ENCODE peak calls at places on chromosomes 11 and 22, in four cellular contexts. One of them, this sample, is unnamed.

GRCh38 chr22:40347300-40347699 is 1.0 kb downstream of the ADSL start:
- DNase-seq in GM20000: no peak
- DNase-seq in neural crest cell: no peak
- DNase-seq in heart right ventricle: no peak
- DNase-seq in this sample: no peak

GRCh38 chr11:3836903-3837302 is 3.9 kb downstream of the RHOG start:
- DNase-seq in heart right ventricle: peak
- DNase-seq in GM20000: peak
- DNase-seq in neural crest cell: no peak
- DNase-seq in this sample: no peak

GRCh38 chr11:78654071-78654470 is 79.4 kb upstream of the NARS2 start:
- DNase-seq in neural crest cell: no peak
- DNase-seq in GM20000: no peak
- DNase-seq in heart right ventricle: no peak
- DNase-seq in this sample: no peak

GRCh38 chr22:45962756-45963155 is 14.2 kb downstream of the WNT7B start:
- DNase-seq in GM20000: no peak
- DNase-seq in heart right ventricle: no peak
- DNase-seq in neural crest cell: no peak
- DNase-seq in this sample: no peak

GRCh38 chr11:64130618-64131017 is 35.3 kb downstream of the MACROD1 start:
- DNase-seq in heart right ventricle: no peak
- DNase-seq in neural crest cell: no peak
- DNase-seq in GM20000: no peak
- DNase-seq in this sample: no peak

GRCh38 chr11:22828373-22828772 is 1.2 kb downstream of the SVIP start:
- DNase-seq in GM20000: no peak
- DNase-seq in heart right ventricle: no peak
- DNase-seq in neural crest cell: no peak
- DNase-seq in this sample: no peak

GRCh38 chr11:113477321-113477720 is 2.1 kb upstream of the DRD2 start:
- DNase-seq in neural crest cell: no peak
- DNase-seq in GM20000: no peak
- DNase-seq in heart right ventricle: no peak
- DNase-seq in this sample: no peak

GRCh38 chr11:22521226-22521625 is 104.4 kb downstream of the FANCF start:
- DNase-seq in GM20000: no peak
- DNase-seq in neural crest cell: no peak
- DNase-seq in heart right ventricle: no peak
- DNase-seq in this sample: no peak

GRCh38 chr22:49954991-49955580 is 5.5 kb upstream of the PIM3 start:
- DNase-seq in heart right ventricle: no peak
- DNase-seq in neural crest cell: no peak
- DNase-seq in GM20000: no peak
- DNase-seq in this sample: no peak

GRCh38 chr22:50563410-50564160 is 866 bp upstream of the SYCE3 start:
- DNase-seq in heart right ventricle: no peak
- DNase-seq in GM20000: no peak
- DNase-seq in neural crest cell: no peak
- DNase-seq in this sample: no peak

GRCh38 chr11:109859325-109859724 is 233.9 kb upstream of the ZC3H12C start:
- DNase-seq in heart right ventricle: no peak
- DNase-seq in GM20000: no peak
- DNase-seq in neural crest cell: no peak
- DNase-seq in this sample: no peak

GRCh38 chr11:82980292-82980691 is 78.8 kb downstream of the DDIAS start:
- DNase-seq in heart right ventricle: no peak
- DNase-seq in neural crest cell: no peak
- DNase-seq in GM20000: no peak
- DNase-seq in this sample: no peak

GRCh38 chr11:125082611-125083311 is 19.7 kb downstream of the SLC37A2 start:
- DNase-seq in neural crest cell: no peak
- DNase-seq in heart right ventricle: no peak
- DNase-seq in GM20000: no peak
- DNase-seq in this sample: no peak

GRCh38 chr22:19446603-19447387 is 716 bp downstream of the C22orf39 start:
- DNase-seq in heart right ventricle: no peak
- DNase-seq in GM20000: no peak
- DNase-seq in neural crest cell: peak
- DNase-seq in this sample: no peak

GRCh38 chr22:31893460-31893859 is 50.9 kb upstream of the YWHAH start:
- DNase-seq in heart right ventricle: no peak
- DNase-seq in neural crest cell: peak
- DNase-seq in GM20000: no peak
- DNase-seq in this sample: peak

GRCh38 chr22:24424001-24424900 is 3.1 kb upstream of the ADORA2A start:
- DNase-seq in heart right ventricle: no peak
- DNase-seq in neural crest cell: no peak
- DNase-seq in GM20000: no peak
- DNase-seq in this sample: no peak

GRCh38 chr11:58027341-58027740 is 3.4 kb upstream of the OR6Q1 start:
- DNase-seq in GM20000: no peak
- DNase-seq in heart right ventricle: no peak
- DNase-seq in neural crest cell: no peak
- DNase-seq in this sample: no peak

GRCh38 chr11:2138075-2138435 is 1.1 kb downstream of the IGF2 start:
- DNase-seq in GM20000: no peak
- DNase-seq in heart right ventricle: no peak
- DNase-seq in neural crest cell: no peak
- DNase-seq in this sample: no peak

GRCh38 chr11:75174781-75175370 is 24.0 kb downstream of the SLCO2B1 start:
- DNase-seq in GM20000: no peak
- DNase-seq in heart right ventricle: no peak
- DNase-seq in neural crest cell: no peak
- DNase-seq in this sample: peak

GRCh38 chr11:78022397-78023396 is at the start of gene KCTD14:
- DNase-seq in heart right ventricle: peak
- DNase-seq in GM20000: no peak
- DNase-seq in neural crest cell: peak
- DNase-seq in this sample: no peak

GRCh38 chr22:42560781-42561180 is 7.0 kb downstream of the SERHL2 start:
- DNase-seq in GM20000: no peak
- DNase-seq in neural crest cell: no peak
- DNase-seq in heart right ventricle: no peak
- DNase-seq in this sample: no peak

GRCh38 chr22:28027453-28028448 is 108.7 kb upstream of the PITPNB start:
- DNase-seq in neural crest cell: no peak
- DNase-seq in GM20000: no peak
- DNase-seq in heart right ventricle: no peak
- DNase-seq in this sample: no peak

GRCh38 chr22:45638197-45638596 is 33.4 kb upstream of the ATXN10 start:
- DNase-seq in neural crest cell: no peak
- DNase-seq in GM20000: no peak
- DNase-seq in heart right ventricle: no peak
- DNase-seq in this sample: no peak

GRCh38 chr11:32510039-32510438 is 73.6 kb upstream of the EIF3M start:
- DNase-seq in heart right ventricle: no peak
- DNase-seq in neural crest cell: no peak
- DNase-seq in GM20000: no peak
- DNase-seq in this sample: no peak

GRCh38 chr11:66126808-66127555 is 56.9 kb downstream of the PACS1 start:
- DNase-seq in neural crest cell: no peak
- DNase-seq in GM20000: peak
- DNase-seq in heart right ventricle: peak
- DNase-seq in this sample: peak

GRCh38 chr11:20459865-20460264 is 72.3 kb downstream of the PRMT3 start:
- DNase-seq in GM20000: no peak
- DNase-seq in neural crest cell: no peak
- DNase-seq in heart right ventricle: no peak
- DNase-seq in this sample: no peak

GRCh38 chr22:41699264-41700104 is at the start of gene MEI1:
- DNase-seq in heart right ventricle: peak
- DNase-seq in GM20000: peak
- DNase-seq in neural crest cell: no peak
- DNase-seq in this sample: peak

GRCh38 chr11:70633610-70634009 is 235.3 kb downstream of the CTTN start:
- DNase-seq in heart right ventricle: no peak
- DNase-seq in neural crest cell: no peak
- DNase-seq in GM20000: no peak
- DNase-seq in this sample: no peak
- TF ChIP-seq CTCF in heart right ventricle: no peak
- TF ChIP-seq CTCF in neural crest cell: no peak
- TF ChIP-seq CTCF in GM20000: no peak
- TF ChIP-seq CTCF in this sample: no peak

DNA sequence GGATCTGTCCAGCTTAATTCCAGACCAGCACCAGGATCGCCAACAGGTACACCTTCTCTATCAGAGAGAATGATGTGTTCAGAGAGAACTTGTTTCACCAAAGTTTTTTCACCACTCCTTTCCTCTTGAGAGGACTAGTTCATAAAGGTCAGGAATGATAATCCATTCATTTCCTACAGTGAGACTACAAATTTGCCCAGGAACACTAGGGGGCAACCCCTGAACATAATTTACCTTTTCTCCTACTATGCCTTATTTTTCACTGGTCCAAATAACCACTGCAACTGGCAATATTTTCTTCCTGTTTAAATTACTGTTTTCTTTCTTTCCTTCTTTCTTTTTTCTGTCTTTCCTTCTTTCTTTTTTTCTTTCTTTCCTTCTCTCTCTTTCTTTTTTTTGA is 22.5 kb downstream of the CAVIN3 start:
- DNase-seq in neural crest cell: no peak
- DNase-seq in GM20000: no peak
- DNase-seq in heart right ventricle: no peak
- DNase-seq in this sample: no peak
- TF ChIP-seq CTCF in neural crest cell: peak
- TF ChIP-seq CTCF in GM20000: peak
- TF ChIP-seq CTCF in heart right ventricle: peak
- TF ChIP-seq CTCF in this sample: no peak

DNA sequence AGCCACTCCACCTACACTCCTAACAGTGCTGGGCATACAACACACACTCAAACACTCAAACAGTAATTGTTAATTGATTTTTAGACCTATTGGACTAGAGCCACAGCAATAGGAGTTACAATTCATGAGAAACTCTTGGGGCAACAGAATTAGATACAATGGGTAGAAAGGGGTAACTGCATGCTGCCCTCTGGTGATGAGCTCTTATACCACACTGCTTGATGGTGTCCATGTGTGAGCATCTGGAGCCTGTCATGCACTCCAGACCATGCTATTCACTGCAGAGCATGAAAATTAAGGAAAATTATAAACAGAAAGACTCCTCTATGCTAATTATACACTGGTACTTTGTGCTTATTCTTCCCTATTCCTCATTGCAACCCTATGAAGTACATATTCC is 975.5 kb upstream of the CCDC90B start:
- DNase-seq in GM20000: no peak
- DNase-seq in neural crest cell: no peak
- DNase-seq in heart right ventricle: no peak
- DNase-seq in this sample: no peak
- TF ChIP-seq CTCF in GM20000: no peak
- TF ChIP-seq CTCF in neural crest cell: peak
- TF ChIP-seq CTCF in heart right ventricle: no peak
- TF ChIP-seq CTCF in this sample: peak

GRCh38 chr11:13837286-13837685 is 125.2 kb upstream of the SPON1 start:
- DNase-seq in heart right ventricle: no peak
- DNase-seq in GM20000: no peak
- DNase-seq in neural crest cell: no peak
- DNase-seq in this sample: no peak

GRCh38 chr11:13836666-13837065 is 125.9 kb upstream of the SPON1 start:
- DNase-seq in GM20000: no peak
- DNase-seq in heart right ventricle: no peak
- DNase-seq in neural crest cell: no peak
- DNase-seq in this sample: no peak

GRCh38 chr11:13831707-13832106 is 130.8 kb upstream of the SPON1 start:
- DNase-seq in heart right ventricle: no peak
- DNase-seq in neural crest cell: no peak
- DNase-seq in GM20000: no peak
- DNase-seq in this sample: no peak

GRCh38 chr11:13834463-13834862 is 128.1 kb upstream of the SPON1 start:
- DNase-seq in heart right ventricle: no peak
- DNase-seq in neural crest cell: peak
- DNase-seq in GM20000: no peak
- DNase-seq in this sample: no peak
- TF ChIP-seq CTCF in heart right ventricle: no peak
- TF ChIP-seq CTCF in neural crest cell: peak
- TF ChIP-seq CTCF in GM20000: peak
- TF ChIP-seq CTCF in this sample: no peak

GRCh38 chr11:93784152-93784934 is at the start of gene MED17:
- DNase-seq in GM20000: peak
- DNase-seq in neural crest cell: peak
- DNase-seq in heart right ventricle: peak
- DNase-seq in this sample: peak

GRCh38 chr11:93783362-93783761 is 720 bp upstream of the MED17 start:
- DNase-seq in GM20000: no peak
- DNase-seq in neural crest cell: no peak
- DNase-seq in heart right ventricle: no peak
- DNase-seq in this sample: no peak

GRCh38 chr11:93784935-93785360 is 866 bp downstream of the MED17 start:
- DNase-seq in heart right ventricle: no peak
- DNase-seq in neural crest cell: no peak
- DNase-seq in GM20000: no peak
- DNase-seq in this sample: no peak

GRCh38 chr11:93783767-93784151 is 323 bp upstream of the MED17 start:
- DNase-seq in heart right ventricle: no peak
- DNase-seq in GM20000: peak
- DNase-seq in neural crest cell: no peak
- DNase-seq in this sample: no peak
- TF ChIP-seq CTCF in heart right ventricle: peak
- TF ChIP-seq CTCF in GM20000: no peak
- TF ChIP-seq CTCF in neural crest cell: peak
- TF ChIP-seq CTCF in this sample: no peak

DNA sequence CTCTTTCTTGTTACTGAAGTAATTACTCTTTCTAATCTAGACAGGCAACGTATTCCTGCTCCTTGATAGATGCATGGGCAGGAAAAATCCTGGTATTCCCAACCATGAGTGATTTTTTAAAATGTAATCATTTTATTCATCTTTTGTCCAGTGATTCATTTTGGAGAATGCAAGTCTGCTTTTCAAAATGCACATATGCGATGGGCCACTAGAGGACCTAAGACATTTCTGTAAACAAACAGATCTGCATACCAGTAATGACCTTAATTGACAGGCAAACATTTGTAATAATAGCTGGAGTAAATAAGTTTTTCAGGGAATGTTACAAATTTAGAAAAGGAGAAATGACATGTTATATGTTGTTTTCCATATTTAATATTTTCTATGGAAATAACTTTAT is 1167.6 kb downstream of the JRKL start:
- DNase-seq in heart right ventricle: no peak
- DNase-seq in GM20000: no peak
- DNase-seq in neural crest cell: no peak
- DNase-seq in this sample: no peak
- TF ChIP-seq CTCF in heart right ventricle: no peak
- TF ChIP-seq CTCF in GM20000: no peak
- TF ChIP-seq CTCF in neural crest cell: peak
- TF ChIP-seq CTCF in this sample: peak

DNA sequence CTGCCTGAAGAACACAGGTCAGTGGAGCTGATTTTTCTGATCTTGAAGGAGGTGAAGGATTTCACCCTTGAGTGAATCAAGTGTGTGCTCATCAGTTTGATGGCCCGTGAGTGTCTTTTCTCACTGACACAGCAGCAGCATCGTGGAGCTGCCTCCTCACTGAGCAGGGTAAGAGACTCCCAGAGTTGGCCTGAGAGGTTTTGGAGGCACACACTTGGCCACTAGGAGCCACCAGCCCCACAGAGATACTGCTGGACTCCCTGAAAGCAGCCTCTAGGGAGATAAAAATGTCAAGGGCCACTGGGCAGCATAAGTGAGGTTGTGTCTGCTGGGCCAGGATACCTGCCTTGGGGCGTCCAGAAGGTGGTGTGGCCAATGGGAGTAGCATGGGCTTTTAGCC is 245.4 kb downstream of the GRIK4 start:
- DNase-seq in heart right ventricle: no peak
- DNase-seq in neural crest cell: no peak
- DNase-seq in GM20000: no peak
- DNase-seq in this sample: no peak
- TF ChIP-seq CTCF in heart right ventricle: no peak
- TF ChIP-seq CTCF in neural crest cell: no peak
- TF ChIP-seq CTCF in GM20000: no peak
- TF ChIP-seq CTCF in this sample: no peak